ENCODE peak calls at places on chromosome 5, in five cellular contexts. P, M, R, S and N are unnamed samples.
A peak's percentile ranks its signal among the peaks of the same experiment; 100 is the strongest.

GRCh38 chr5:132688536-132689409 is 15.0 kb downstream of the IL4 start:
- DNase-seq in P (no peak), M (no peak), R (no peak), S (no peak), N (no peak)

GRCh38 chr5:171524461-171524860 is 105.0 kb downstream of the FGF18 start:
- DNase-seq in P (no peak), M (no peak), R (no peak), S (no peak), N (no peak)

GRCh38 chr5:64939772-64940510 is 171.2 kb downstream of the CWC27 start:
- DNase-seq in P (no peak), M (peak; percentile 60), R (no peak), S (peak; percentile 79), N (no peak)

GRCh38 chr5:7208911-7209310 is 187.0 kb upstream of the ADCY2 start:
- DNase-seq in P (no peak), M (no peak), R (no peak), S (no peak), N (no peak)

GRCh38 chr5:117788596-117788995 is 1199.8 kb downstream of the DTWD2 start:
- DNase-seq in P (peak; percentile 8), M (no peak), R (no peak), S (no peak), N (no peak)

GRCh38 chr5:142215915-142216681 is 107.5 kb downstream of the NDFIP1 start:
- DNase-seq in P (peak; percentile 66), M (no peak), R (no peak), S (peak; percentile 54), N (no peak)

GRCh38 chr5:14351086-14351661 is 208.0 kb downstream of the TRIO start:
- DNase-seq in P (no peak), M (no peak), R (no peak), S (no peak), N (no peak)

GRCh38 chr5:8176101-8176693 is 307.2 kb downstream of the MTRR start:
- DNase-seq in P (no peak), M (no peak), R (no peak), S (no peak), N (no peak)

GRCh38 chr5:74261906-74262305 is 378.6 kb downstream of the ENC1 start:
- DNase-seq in P (no peak), M (no peak), R (no peak), S (no peak), N (no peak)

GRCh38 chr5:55742778-55743177 is 4.9 kb downstream of the DDX4 start:
- DNase-seq in P (no peak), M (no peak), R (no peak), S (no peak), N (no peak)

GRCh38 chr5:132227485-132228240 is at the start of gene P4HA2:
- DNase-seq in P (peak; percentile 56), M (peak; percentile 91), R (peak; percentile 46), S (peak; percentile 64), N (no peak)

GRCh38 chr5:109917154-109917546 is 227.4 kb downstream of the MAN2A1 start:
- DNase-seq in P (no peak), M (no peak), R (no peak), S (no peak), N (no peak)

GRCh38 chr5:132483661-132484385 is 6.8 kb downstream of the IRF1 start:
- DNase-seq in P (no peak), M (no peak), R (no peak), S (no peak), N (no peak)

GRCh38 chr5:146564036-146564762 is 48.2 kb upstream of the GPR151 start:
- DNase-seq in P (peak; percentile 8), M (no peak), R (no peak), S (no peak), N (no peak)

GRCh38 chr5:143341807-143342570 is 61.5 kb downstream of the NR3C1 start:
- DNase-seq in P (peak; percentile 21), M (peak; percentile 34), R (no peak), S (no peak), N (no peak)

GRCh38 chr5:9898319-9898718 is 268.2 kb upstream of the TAS2R1 start:
- DNase-seq in P (peak; percentile 8), M (peak; percentile 7), R (no peak), S (peak; percentile 5), N (no peak)

GRCh38 chr5:2849429-2849828 is 98.0 kb upstream of the IRX2 start:
- DNase-seq in P (no peak), M (no peak), R (no peak), S (no peak), N (no peak)

GRCh38 chr5:146311278-146311677 is 27.4 kb upstream of the POU4F3 start:
- DNase-seq in P (no peak), M (no peak), R (no peak), S (no peak), N (no peak)

GRCh38 chr5:20524956-20525529 is 537.0 kb upstream of the CDH18 start:
- DNase-seq in P (no peak), M (no peak), R (no peak), S (no peak), N (no peak)
- TF ChIP-seq ZNF274 in P (no peak), M (no peak), R (no peak), S (no peak), N (no peak)

GRCh38 chr5:172801184-172801671 is 30.2 kb upstream of the DUSP1 start:
- DNase-seq in P (no peak), M (peak; percentile 49), R (no peak), S (peak; percentile 60), N (no peak)
- TF ChIP-seq CEBPB in P (peak; percentile 74), M (no peak), R (no peak), S (no peak), N (no peak)

GRCh38 chr5:93512799-93513198 is 68.2 kb downstream of the NR2F1-AS1 start:
- DNase-seq in P (no peak), M (no peak), R (no peak), S (no peak), N (no peak)
- TF ChIP-seq ZNF274 in P (no peak), M (no peak), R (no peak), S (no peak), N (no peak)

DNA sequence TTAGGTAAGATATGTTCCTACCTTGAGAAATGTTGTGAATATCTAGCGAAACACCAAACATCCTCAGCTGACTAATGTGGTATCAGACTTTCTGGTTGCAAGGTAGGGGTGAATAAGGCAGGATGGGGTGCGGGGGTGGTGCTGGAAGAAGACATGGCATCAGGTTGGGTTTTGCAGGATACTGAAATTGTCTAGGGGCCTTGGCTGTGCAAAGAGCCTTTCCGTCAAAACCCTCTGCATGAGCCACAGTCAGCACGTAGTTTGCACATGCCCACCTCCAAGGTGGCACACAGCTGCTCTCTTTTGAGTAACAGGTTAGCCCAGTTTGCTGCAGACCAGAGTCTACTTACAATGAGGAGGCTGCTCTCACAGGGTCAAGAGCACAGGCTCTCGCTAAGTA is 42.0 kb downstream of the SFXN1 start:
- DNase-seq in P (no peak), M (no peak), R (no peak), S (no peak), N (no peak)
- TF ChIP-seq CEBPB in P (no peak), M (no peak), R (no peak), S (no peak), N (no peak)

GRCh38 chr5:72154076-72154756 is 46.9 kb downstream of the MAP1B start:
- DNase-seq in P (no peak), M (no peak), R (no peak), S (no peak), N (no peak)
- TF ChIP-seq ZNF274 in P (no peak), M (no peak), R (no peak), S (no peak), N (no peak)